ENCODE peak calls at places on chromosomes 13 and 19, in eight cellular contexts. S is fibroblast of lung; K is body of pancreas; N is CD8-positive, alpha-beta T cell; I is heart left ventricle; E is thoracic aorta; Q is uterus; P is astrocyte. R is an unnamed sample. For H3K4me1, the result is how much of the 10 kb centered on the place peaks cover.

GRCh38 chr19:23263870-23264590 is 13.8 kb upstream of the ZNF724 start:
- DNase-seq in S (no peak), K (no peak), N (no peak), I (no peak), E (no peak), Q (no peak), P (no peak), R (peak)

GRCh38 chr13:111241006-111241755 is 79.3 kb upstream of the TEX29 start:
- DNase-seq in S (no peak), K (no peak), N (no peak), I (no peak), E (no peak), Q (no peak), P (no peak), R (no peak)

GRCh38 chr13:48626726-48627451 is 26.8 kb upstream of the CYSLTR2 start:
- DNase-seq in S (peak), K (no peak), N (no peak), I (no peak), E (no peak), Q (no peak), P (peak), R (no peak)

GRCh38 chr13:78061806-78062205 is 143.2 kb upstream of the EDNRB start:
- DNase-seq in S (no peak), K (no peak), N (no peak), I (no peak), E (no peak), Q (no peak), P (no peak), R (no peak)

GRCh38 chr13:73057284-73058025 is 1.4 kb upstream of the KLF5 start:
- DNase-seq in S (no peak), K (no peak), N (no peak), I (no peak), E (no peak), Q (no peak), P (no peak), R (no peak)

GRCh38 chr13:24050292-24050711 is 110.2 kb upstream of the SPATA13 start:
- DNase-seq in S (peak), K (peak), N (no peak), I (peak), E (no peak), Q (peak), P (peak), R (no peak)

GRCh38 chr19:15021286-15022007 is 27.8 kb upstream of the CASP14 start:
- DNase-seq in S (no peak), K (no peak), N (no peak), I (no peak), E (no peak), Q (no peak), P (no peak), R (no peak)

GRCh38 chr13:97528518-97528917 is 94.5 kb downstream of the RAP2A start:
- DNase-seq in S (no peak), K (no peak), N (no peak), I (no peak), E (no peak), Q (no peak), P (no peak), R (no peak)

GRCh38 chr19:44580366-44580895 is 32.9 kb upstream of the IGSF23 start:
- DNase-seq in S (no peak), K (no peak), N (no peak), I (no peak), E (no peak), Q (no peak), P (no peak), R (no peak)

GRCh38 chr13:98511435-98511834 is 65.5 kb downstream of the STK24 start:
- DNase-seq in S (no peak), K (no peak), N (no peak), I (no peak), E (no peak), Q (no peak), P (no peak), R (no peak)

GRCh38 chr13:20658451-20658850 is 45.0 kb upstream of the IL17D start:
- DNase-seq in S (no peak), K (no peak), N (no peak), I (no peak), E (no peak), Q (no peak), P (no peak), R (no peak)

GRCh38 chr13:20667857-20668256 is 35.6 kb upstream of the IL17D start:
- DNase-seq in S (peak), K (no peak), N (no peak), I (no peak), E (no peak), Q (no peak), P (no peak), R (no peak)

GRCh38 chr13:20666948-20667347 is 36.6 kb upstream of the IL17D start:
- DNase-seq in S (no peak), K (no peak), N (no peak), I (no peak), E (no peak), Q (no peak), P (no peak), R (no peak)

GRCh38 chr13:20669162-20669561 is 34.3 kb upstream of the IL17D start:
- DNase-seq in S (no peak), K (no peak), N (no peak), I (no peak), E (no peak), Q (no peak), P (no peak), R (no peak)

DNA sequence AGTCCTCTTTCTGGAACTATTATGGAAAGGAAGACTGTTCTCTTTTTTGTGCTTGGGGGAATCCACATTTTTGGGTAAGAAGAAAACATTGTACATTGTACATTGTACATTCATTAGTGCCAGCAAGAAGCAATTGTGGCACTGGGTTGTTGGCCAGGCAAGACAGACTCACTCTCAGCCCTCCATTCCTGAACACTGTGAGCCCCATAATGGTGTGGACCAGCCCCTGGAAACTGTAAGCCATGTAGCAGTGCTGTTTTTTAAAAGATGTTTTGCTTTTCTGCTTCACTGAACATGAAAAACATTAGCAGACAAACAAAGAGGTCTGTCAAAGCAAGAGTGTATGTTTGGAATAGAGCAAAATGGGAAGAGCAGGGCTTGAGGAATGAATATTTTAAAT is 39.2 kb upstream of the IL17D start:
- DNase-seq in S (no peak), K (no peak), N (no peak), I (no peak), E (no peak), Q (no peak), P (no peak), R (no peak)
- H3K27ac ChIP-seq in S (no peak), K (no peak), N (no peak), I (no peak), E (no peak), Q (no peak), P (no peak), R (no peak)

DNA sequence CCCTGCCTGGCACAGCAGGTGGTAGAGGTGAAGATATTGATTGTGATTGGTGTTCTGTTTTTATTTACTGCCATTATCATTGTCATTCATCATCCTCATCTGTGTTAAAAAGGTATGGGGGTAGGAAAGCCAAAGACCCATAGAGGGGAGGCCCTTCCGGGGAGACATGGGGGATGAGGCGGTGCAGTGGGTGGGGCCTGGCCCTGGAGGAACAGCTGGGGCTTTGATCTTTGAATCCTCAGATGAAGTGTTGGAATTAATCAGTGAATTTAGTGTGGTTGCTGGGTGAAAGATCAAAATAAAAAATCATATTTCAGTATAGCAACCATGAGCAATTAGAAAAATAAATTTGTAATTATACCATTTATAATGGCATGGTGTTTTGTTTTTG is 7.4 kb downstream of the PTH2 start:
- DNase-seq in S (no peak), K (no peak), N (no peak), I (no peak), E (no peak), Q (no peak), P (no peak), R (no peak)
- H3K4me1 ChIP-seq in S (under half), K (under half), N (under half), I (under half), E (under half), Q (under half), P (under half), R (under half)

GRCh38 chr13:80336335-80336734 is 4.6 kb downstream of the SPRY2 start:
- DNase-seq in S (peak), K (no peak), N (no peak), I (no peak), E (no peak), Q (no peak), P (peak), R (no peak)
- H3K4me3 ChIP-seq in S (peak), K (no peak), N (no peak), I (peak), E (peak), Q (peak), P (peak), R (peak)

GRCh38 chr19:16175954-16176353 is 2.6 kb upstream of the CIB3 start:
- DNase-seq in S (no peak), K (no peak), N (no peak), I (no peak), E (no peak), Q (no peak), P (no peak), R (no peak)
- H3K27ac ChIP-seq in S (no peak), K (no peak), N (no peak), I (no peak), E (no peak), Q (no peak), P (no peak), R (no peak)

DNA sequence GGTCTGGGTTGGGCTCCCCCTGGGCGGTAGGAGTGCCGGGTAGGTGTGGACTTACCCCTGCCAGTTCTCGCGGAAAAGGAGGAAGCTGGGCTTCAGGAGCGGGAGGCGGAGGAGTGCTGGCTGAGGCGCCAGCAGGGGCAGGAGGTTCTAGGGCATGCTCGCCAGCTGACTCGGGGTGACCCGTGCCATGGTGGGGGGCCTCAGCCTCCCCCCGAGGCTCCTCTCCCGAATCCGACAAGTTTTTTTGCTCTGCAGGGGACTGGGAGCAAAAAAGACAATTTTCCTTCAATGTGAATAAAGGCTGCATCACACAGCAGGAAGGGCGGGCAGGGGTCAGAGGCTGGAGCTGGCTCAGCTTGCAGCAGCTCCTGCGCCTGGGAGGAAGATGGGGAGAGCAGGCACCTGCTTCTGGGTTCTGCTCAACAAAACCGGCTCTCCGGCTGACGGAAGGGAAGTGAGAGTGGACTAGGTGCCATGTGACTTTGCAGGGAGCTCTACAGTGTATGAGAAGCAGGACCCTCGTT is 26.5 kb downstream of the RANBP3 start:
- DNase-seq in S (no peak), K (no peak), N (no peak), I (peak), E (no peak), Q (no peak), P (no peak), R (no peak)
- H3K4me1 ChIP-seq in S (under half), K (half or more), N (half or more), I (under half), E (half or more), Q (under half), P (under half), R (under half)

GRCh38 chr19:13060964-13061927 is 41.4 kb downstream of the LYL1 start:
- DNase-seq in S (peak), K (peak), N (peak), I (peak), E (no peak), Q (peak), P (no peak), R (peak)

GRCh38 chr19:13058951-13059660 is 43.6 kb downstream of the LYL1 start:
- DNase-seq in S (no peak), K (no peak), N (no peak), I (no peak), E (no peak), Q (no peak), P (no peak), R (peak)

GRCh38 chr19:13062317-13062716 is 40.3 kb downstream of the LYL1 start:
- DNase-seq in S (no peak), K (no peak), N (no peak), I (no peak), E (no peak), Q (no peak), P (no peak), R (no peak)

GRCh38 chr19:13057744-13058143 is 44.9 kb downstream of the LYL1 start:
- DNase-seq in S (no peak), K (no peak), N (no peak), I (no peak), E (no peak), Q (no peak), P (no peak), R (no peak)

GRCh38 chr19:13060233-13060963 is 42.3 kb downstream of the LYL1 start:
- DNase-seq in S (peak), K (peak), N (no peak), I (peak), E (no peak), Q (no peak), P (no peak), R (no peak)
- H3K4me3 ChIP-seq in S (no peak), K (no peak), N (peak), I (peak), E (peak), Q (peak), P (no peak), R (peak)

GRCh38 chr13:95212962-95213850 is 88.0 kb downstream of the ABCC4 start:
- DNase-seq in S (no peak), K (no peak), N (no peak), I (no peak), E (no peak), Q (no peak), P (no peak), R (no peak)

GRCh38 chr13:95206116-95206515 is 95.1 kb downstream of the ABCC4 start:
- DNase-seq in S (no peak), K (no peak), N (no peak), I (no peak), E (no peak), Q (no peak), P (no peak), R (no peak)

GRCh38 chr13:95204231-95204765 is 97.0 kb downstream of the ABCC4 start:
- DNase-seq in S (no peak), K (no peak), N (no peak), I (no peak), E (no peak), Q (no peak), P (no peak), R (no peak)

GRCh38 chr13:95209109-95209508 is 92.1 kb downstream of the ABCC4 start:
- DNase-seq in S (no peak), K (no peak), N (no peak), I (no peak), E (no peak), Q (no peak), P (no peak), R (no peak)

DNA sequence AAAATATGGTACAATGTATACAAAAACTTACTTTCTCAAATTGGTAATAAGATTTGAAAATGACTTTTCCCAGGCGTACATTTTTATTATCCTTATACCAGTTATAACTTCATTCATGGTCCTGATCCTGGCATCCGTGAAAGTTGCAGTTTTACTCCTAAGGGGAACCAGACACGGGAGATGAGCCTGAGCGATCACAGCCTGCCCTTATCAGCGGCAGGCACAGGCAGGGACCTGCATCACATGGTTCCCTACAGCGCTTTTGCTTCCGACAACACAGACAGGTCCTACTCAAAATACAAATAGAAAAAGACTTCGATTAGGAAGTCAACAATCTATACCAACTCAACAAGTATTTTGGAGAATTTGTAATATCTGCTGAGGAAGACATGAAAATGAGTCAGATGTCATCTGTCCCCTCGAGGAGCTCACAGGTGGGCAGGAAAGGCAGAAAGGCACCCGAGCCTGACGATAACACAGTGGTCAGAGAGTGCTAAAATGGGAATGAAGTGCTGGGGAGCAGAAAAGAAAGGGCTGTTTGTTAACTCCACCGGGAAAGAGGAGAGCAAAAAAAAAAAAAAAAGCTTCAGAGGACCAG is 93.4 kb downstream of the ABCC4 start:
- DNase-seq in S (no peak), K (no peak), N (no peak), I (no peak), E (no peak), Q (no peak), P (no peak), R (no peak)
- H3K27ac ChIP-seq in S (no peak), K (no peak), N (no peak), I (no peak), E (no peak), Q (no peak), P (no peak), R (no peak)